ENCODE peak calls at places on chromosomes 6 and 20, in seven cellular contexts. H is breast epithelium, Q is right lobe of liver, Z is left ventricle myocardium inferior, L is AG09309, W is mucosa of descending colon, Y is cardiac muscle cell. E is an unnamed sample.
A peak's percentile ranks its signal among the peaks of the same experiment; 100 is the strongest.

GRCh38 chr6:154613137-154613676 is 102.7 kb upstream of the CNKSR3 start:
- DNase-seq in H (no peak), Q (no peak), Z (no peak), L (peak; percentile 57), W (no peak), Y (no peak), E (peak; percentile 95)

GRCh38 chr20:38935967-38936407 is 9.8 kb downstream of the FAM83D start:
- DNase-seq in H (no peak), Q (no peak), Z (no peak), L (no peak), W (no peak), Y (no peak), E (no peak)

GRCh38 chr6:111503194-111503593 is 20.2 kb upstream of the REV3L start:
- DNase-seq in H (no peak), Q (no peak), Z (no peak), L (no peak), W (no peak), Y (no peak), E (no peak)

GRCh38 chr6:107318100-107318736 is 141.1 kb downstream of the PDSS2 start:
- DNase-seq in H (no peak), Q (peak; percentile 56), Z (peak; percentile 27), L (no peak), W (peak; percentile 51), Y (peak; percentile 78), E (no peak)

GRCh38 chr20:33684533-33685327 is 1.5 kb downstream of the E2F1 start:
- DNase-seq in H (no peak), Q (no peak), Z (no peak), L (no peak), W (no peak), Y (peak; percentile 18), E (no peak)

GRCh38 chr20:60882776-60883303 is 369.2 kb upstream of the CDH4 start:
- DNase-seq in H (no peak), Q (no peak), Z (no peak), L (no peak), W (no peak), Y (no peak), E (peak; percentile 35)

GRCh38 chr6:151763303-151763702 is 44.2 kb upstream of the ESR1 start:
- DNase-seq in H (peak; percentile 31), Q (no peak), Z (no peak), L (no peak), W (no peak), Y (no peak), E (no peak)

GRCh38 chr6:43848992-43849391 is 79.0 kb downstream of the VEGFA start:
- DNase-seq in H (no peak), Q (no peak), Z (no peak), L (no peak), W (no peak), Y (no peak), E (no peak)

GRCh38 chr6:136719280-136720044 is 72.8 kb downstream of the MAP3K5 start:
- DNase-seq in H (no peak), Q (no peak), Z (no peak), L (no peak), W (no peak), Y (no peak), E (no peak)

GRCh38 chr6:112085666-112086065 is 1.6 kb downstream of the TUBE1 start:
- DNase-seq in H (no peak), Q (peak; percentile 31), Z (peak; percentile 23), L (no peak), W (no peak), Y (no peak), E (no peak)

GRCh38 chr6:54285595-54285994 is 22.6 kb upstream of the TINAG start:
- DNase-seq in H (no peak), Q (no peak), Z (no peak), L (peak; percentile 40), W (no peak), Y (no peak), E (no peak)

GRCh38 chr20:10225439-10226080 is 6.9 kb downstream of the SNAP25 start:
- DNase-seq in H (no peak), Q (no peak), Z (no peak), L (no peak), W (no peak), Y (peak; percentile 35), E (no peak)

GRCh38 chr20:40754372-40754943 is 65.4 kb upstream of the MAFB start:
- DNase-seq in H (no peak), Q (peak; percentile 57), Z (peak; percentile 61), L (no peak), W (peak; percentile 31), Y (no peak), E (no peak)

GRCh38 chr6:158694913-158695312 is 45.1 kb downstream of the SYTL3 start:
- DNase-seq in H (no peak), Q (no peak), Z (no peak), L (no peak), W (no peak), Y (no peak), E (no peak)

GRCh38 chr6:162814417-162814988 is 86.7 kb downstream of the PACRG start:
- DNase-seq in H (no peak), Q (no peak), Z (no peak), L (no peak), W (no peak), Y (no peak), E (no peak)

GRCh38 chr20:997016-997415 is 5.1 kb downstream of the RSPO4 start:
- DNase-seq in H (no peak), Q (no peak), Z (no peak), L (no peak), W (no peak), Y (no peak), E (no peak)

GRCh38 chr6:106119991-106120390 is 33.9 kb downstream of the PRDM1 start:
- DNase-seq in H (no peak), Q (no peak), Z (no peak), L (no peak), W (no peak), Y (no peak), E (no peak)
- TF ChIP-seq CTCF in H (no peak), Q (no peak), Z (no peak), L (no peak), W (no peak), Y (no peak), E (no peak)

GRCh38 chr6:92446052-92446451 is 973.3 kb downstream of the EPHA7 start:
- DNase-seq in H (no peak), Q (no peak), Z (no peak), L (no peak), W (no peak), Y (no peak), E (no peak)
- H3K4me3 ChIP-seq in H (no peak overlapping the region), Q (no peak overlapping the region), Z (no peak overlapping the region), L (no peak overlapping the region), W (no peak overlapping the region), Y (no peak overlapping the region), E (no peak overlapping the region)

DNA sequence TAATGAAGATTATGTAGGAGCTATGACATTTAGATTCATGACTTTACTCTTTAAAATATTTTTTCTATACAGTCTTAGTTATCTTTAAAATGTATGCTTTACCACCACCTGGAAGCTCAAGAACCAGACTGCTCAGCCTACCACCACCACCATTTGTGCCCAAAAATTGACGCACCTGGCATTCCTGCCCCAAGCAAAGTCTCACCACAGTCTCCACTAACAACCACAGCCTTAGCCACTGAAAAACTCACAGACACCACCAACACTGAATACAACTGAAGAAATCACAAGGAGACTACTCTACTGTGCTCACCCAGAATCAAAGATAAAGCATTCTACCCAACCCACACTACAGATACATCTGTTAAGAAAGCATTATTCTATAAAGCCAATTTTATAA is 201.9 kb upstream of the PDE10A start:
- DNase-seq in H (no peak), Q (no peak), Z (no peak), L (no peak), W (no peak), Y (no peak), E (no peak)
- TF ChIP-seq CTCF in H (no peak), Q (no peak), Z (no peak), L (no peak), W (no peak), Y (no peak), E (no peak)

DNA sequence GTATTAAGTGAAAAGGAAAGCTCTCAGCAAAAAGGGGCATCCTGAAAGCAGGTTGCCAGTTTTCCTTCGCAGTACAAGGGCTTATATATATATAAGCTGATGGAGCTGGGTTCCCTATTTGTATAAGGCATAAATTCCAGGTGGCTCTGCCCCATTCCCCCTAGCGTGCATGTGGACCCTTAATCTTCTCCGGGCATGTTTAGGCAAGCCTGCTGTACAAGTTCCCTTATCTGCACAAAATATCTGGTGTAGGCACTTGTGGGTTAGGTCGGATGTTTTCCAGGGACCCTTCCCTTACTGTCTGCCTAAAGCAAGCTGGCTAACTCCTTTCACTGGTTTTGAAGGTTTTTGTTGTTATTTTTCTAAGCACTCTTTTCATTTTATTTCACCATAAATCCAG is 140.7 kb downstream of the FUT9 start:
- DNase-seq in H (no peak), Q (no peak), Z (no peak), L (no peak), W (no peak), Y (no peak), E (no peak)
- H3K4me3 ChIP-seq in H (peak overlapping the region; percentile 34), Q (no peak overlapping the region), Z (no peak overlapping the region), L (no peak overlapping the region), W (no peak overlapping the region), Y (no peak overlapping the region), E (no peak overlapping the region)